ENCODE peak calls at places on chromosome 7, in eight cellular contexts. L is activated CD4-positive, CD25-positive, alpha-beta regulatory T cell; K is activated T-helper 9 cell treated with anti-CD3 and anti-CD28 coated beads, Interleukin-2, amount 50 U/mL, for 16 hours; C is pancreas; E is neural crest cell; T is HCEC 1CT; H is glutamatergic neuron; Q is choroid plexus epithelial cell. I is an unnamed sample.

GRCh38 chr7:27929127-27929526 is 189.2 kb downstream of the TAX1BP1 start:
- DNase-seq in Q (no peak), H (no peak), T (no peak), C (no peak), L (no peak), K (no peak), E (no peak), I (no peak)

GRCh38 chr7:139825666-139826290 is 3.3 kb upstream of the TBXAS1 start:
- DNase-seq in H (no peak), L (no peak), C (no peak), E (no peak), K (no peak), Q (peak), T (peak), I (no peak)

GRCh38 chr7:6553460-6554044 is 2.3 kb upstream of the GRID2IP start:
- DNase-seq in H (no peak), E (no peak), C (no peak), L (no peak), Q (no peak), T (no peak), K (no peak), I (no peak)

GRCh38 chr7:137958593-137959431 is 43.1 kb downstream of the CREB3L2 start:
- DNase-seq in Q (no peak), L (no peak), E (no peak), K (no peak), T (no peak), C (no peak), H (no peak), I (no peak)

GRCh38 chr7:135770139-135770710 is 21.6 kb upstream of the FAM180A start:
- DNase-seq in L (no peak), E (no peak), T (peak), K (no peak), Q (peak), H (peak), C (no peak), I (no peak)

GRCh38 chr7:3179456-3179855 is 121.6 kb upstream of the SDK1 start:
- DNase-seq in T (no peak), L (no peak), H (no peak), K (no peak), Q (no peak), C (no peak), E (no peak), I (no peak)

GRCh38 chr7:82335001-82335400 is 108.6 kb downstream of the CACNA2D1 start:
- DNase-seq in Q (no peak), K (no peak), T (no peak), E (no peak), H (no peak), C (no peak), L (no peak), I (no peak)

GRCh38 chr7:92179393-92179924 is 517 bp upstream of the LRRD1 start:
- DNase-seq in Q (peak), C (no peak), T (no peak), L (no peak), K (no peak), H (peak), E (no peak), I (no peak)

GRCh38 chr7:78769551-78770101 is 683.8 kb downstream of the MAGI2 start:
- DNase-seq in C (no peak), L (no peak), E (no peak), Q (peak), K (no peak), T (peak), H (peak), I (no peak)

GRCh38 chr7:33677556-33677955 is 227.8 kb upstream of the BMPER start:
- DNase-seq in L (no peak), H (no peak), E (no peak), Q (peak), T (peak), C (no peak), K (no peak), I (no peak)

GRCh38 chr7:158053516-158053915 is 534.1 kb downstream of the PTPRN2 start:
- DNase-seq in K (no peak), C (no peak), H (no peak), Q (no peak), T (no peak), E (no peak), L (no peak), I (no peak)

GRCh38 chr7:8125680-8126444 is 136.1 kb downstream of the ICA1 start:
- DNase-seq in H (no peak), E (no peak), C (no peak), T (no peak), Q (no peak), K (peak), L (peak), I (no peak)

GRCh38 chr7:5237286-5237685 is 45.5 kb upstream of the SLC29A4 start:
- DNase-seq in H (no peak), L (no peak), T (no peak), Q (peak), C (peak), K (no peak), E (no peak), I (no peak)

GRCh38 chr7:139023076-139023475 is 12.8 kb downstream of the ZC3HAV1L start:
- DNase-seq in T (no peak), H (no peak), L (no peak), E (no peak), Q (peak), K (no peak), C (no peak), I (no peak)

GRCh38 chr7:104442461-104442860 is 114.1 kb downstream of the LHFPL3 start:
- DNase-seq in Q (no peak), T (no peak), K (no peak), E (no peak), L (no peak), H (no peak), C (no peak), I (no peak)

GRCh38 chr7:2660359-2661095 is 27.5 kb upstream of the AMZ1 start:
- DNase-seq in K (no peak), Q (no peak), H (no peak), C (no peak), T (no peak), L (no peak), E (no peak), I (no peak)

I was measured in GOT3.